ENCODE peak calls at places on chromosomes 5 and 9, in six cellular contexts. R is psoas muscle, K is NCI-H226, E is mammary epithelial cell, F is HL-60, T is nucleus accumbens. Z is an unnamed sample.

GRCh38 chr9:96173640-96174039 is 128.3 kb downstream of the HSD17B3 start:
- DNase-seq in R (no peak), K (no peak), T (no peak), F (no peak), E (no peak), Z (no peak)

GRCh38 chr5:127517110-127517479 is 345 bp upstream of the PRRC1 start:
- DNase-seq in F (no peak), R (no peak), T (peak), K (no peak), E (no peak), Z (no peak)

GRCh38 chr5:2563046-2563445 is 188.4 kb downstream of the IRX2 start:
- DNase-seq in K (no peak), T (no peak), F (no peak), R (no peak), E (no peak), Z (peak)

GRCh38 chr9:92439921-92440750 is 15.9 kb upstream of the OMD start:
- DNase-seq in E (peak), F (no peak), R (no peak), T (no peak), K (peak), Z (no peak)

GRCh38 chr5:177099422-177100093 is 12.8 kb downstream of the FGFR4 start:
- DNase-seq in R (no peak), T (no peak), F (no peak), K (no peak), E (no peak), Z (peak)

GRCh38 chr9:111965566-111966019 is 69.0 kb downstream of the UGCG start:
- DNase-seq in F (no peak), E (peak), R (no peak), K (peak), T (no peak), Z (no peak)

GRCh38 chr5:10485142-10485795 is 43.6 kb downstream of the ROPN1L start:
- DNase-seq in F (peak), E (no peak), R (no peak), T (no peak), K (peak), Z (peak)

GRCh38 chr5:11302663-11303062 is 541.6 kb upstream of the DAP start:
- DNase-seq in F (peak), T (no peak), K (no peak), E (no peak), R (no peak), Z (no peak)

GRCh38 chr5:146283344-146283761 is 55.3 kb upstream of the POU4F3 start:
- DNase-seq in R (no peak), T (no peak), F (no peak), K (peak), E (peak), Z (no peak)

GRCh38 chr5:128349044-128349629 is 188.9 kb downstream of the FBN2 start:
- DNase-seq in F (no peak), R (no peak), T (no peak), E (peak), K (no peak), Z (no peak)

GRCh38 chr5:43661102-43661501 is 58.1 kb downstream of the NNT start:
- DNase-seq in K (no peak), E (peak), F (no peak), T (no peak), R (no peak), Z (peak)

GRCh38 chr9:128786681-128787582 is at the start of gene TBC1D13:
- DNase-seq in F (peak), E (peak), K (peak), R (peak), T (peak), Z (peak)

GRCh38 chr5:107248065-107248695 is 422.6 kb downstream of the EFNA5 start:
- DNase-seq in F (peak), K (peak), T (no peak), E (peak), R (peak), Z (peak)

GRCh38 chr5:130529716-130530485 is 625.6 kb downstream of the CHSY3 start:
- DNase-seq in R (no peak), E (peak), T (no peak), F (no peak), K (no peak), Z (no peak)

GRCh38 chr5:37248387-37248969 is 698 bp downstream of the CPLANE1 start:
- DNase-seq in K (no peak), E (peak), R (no peak), T (no peak), F (no peak), Z (no peak)

GRCh38 chr9:98457696-98458370 is 202.4 kb upstream of the TBC1D2 start:
- DNase-seq in T (no peak), K (no peak), F (no peak), E (no peak), R (no peak), Z (no peak)

GRCh38 chr5:21895766-21896165 is 957.4 kb downstream of the CDH12 start:
- DNase-seq in T (no peak), E (no peak), K (no peak), R (no peak), F (no peak), Z (no peak)

Z was measured in H7.